ENCODE peak calls at places on chromosomes 12 and 14, in ten cellular contexts. One of them, this sample, is unnamed.

GRCh38 chr12:6534914-6535696 is 788 bp downstream of the GAPDH start:
- DNase-seq in NCI-H2171 treated with DMSO at 0.1 percent for 48 hours: peak; percentile 97
- DNase-seq in HTR-8/SVneo: peak; percentile 66
- DNase-seq in stimulated activated CD4-positive, alpha-beta T cell treated with anti-CD3 and anti-CD28 coated beads, Interleukin-2, amount 100 ng/mL, for 24 hours: peak; percentile 78
- DNase-seq in putamen: no peak
- DNase-seq in glutamatergic neuron: peak; percentile 90
- DNase-seq in kidney tubule cell: peak; percentile 84
- DNase-seq in breast epithelium: peak; percentile 63
- DNase-seq in activated CD8-positive, alpha-beta memory T cell treated with anti-CD3 and anti-CD28 coated beads, Interleukin-2, amount 50 U/mL, for 4 hours: peak; percentile 69
- DNase-seq in AG09319: no peak
- DNase-seq in this sample: peak; percentile 65

GRCh38 chr14:103056322-103057027 is 874 bp downstream of the CDC42BPB start:
- DNase-seq in breast epithelium: no peak
- DNase-seq in HTR-8/SVneo: peak; percentile 73
- DNase-seq in NCI-H2171 treated with DMSO at 0.1 percent for 48 hours: peak; percentile 50
- DNase-seq in kidney tubule cell: peak; percentile 80
- DNase-seq in stimulated activated CD4-positive, alpha-beta T cell treated with anti-CD3 and anti-CD28 coated beads, Interleukin-2, amount 100 ng/mL, for 24 hours: no peak
- DNase-seq in activated CD8-positive, alpha-beta memory T cell treated with anti-CD3 and anti-CD28 coated beads, Interleukin-2, amount 50 U/mL, for 4 hours: no peak
- DNase-seq in putamen: peak; percentile 25
- DNase-seq in glutamatergic neuron: peak; percentile 84
- DNase-seq in AG09319: no peak
- DNase-seq in this sample: peak; percentile 66

GRCh38 chr14:88326352-88327103 is 3.5 kb upstream of the KCNK10 start:
- DNase-seq in glutamatergic neuron: peak; percentile 23
- DNase-seq in breast epithelium: no peak
- DNase-seq in NCI-H2171 treated with DMSO at 0.1 percent for 48 hours: peak; percentile 21
- DNase-seq in HTR-8/SVneo: no peak
- DNase-seq in putamen: no peak
- DNase-seq in kidney tubule cell: no peak
- DNase-seq in stimulated activated CD4-positive, alpha-beta T cell treated with anti-CD3 and anti-CD28 coated beads, Interleukin-2, amount 100 ng/mL, for 24 hours: no peak
- DNase-seq in activated CD8-positive, alpha-beta memory T cell treated with anti-CD3 and anti-CD28 coated beads, Interleukin-2, amount 50 U/mL, for 4 hours: no peak
- DNase-seq in AG09319: no peak
- DNase-seq in this sample: no peak

GRCh38 chr12:123971770-123972447 is 722 bp downstream of the CCDC92 start:
- DNase-seq in breast epithelium: peak; percentile 22
- DNase-seq in activated CD8-positive, alpha-beta memory T cell treated with anti-CD3 and anti-CD28 coated beads, Interleukin-2, amount 50 U/mL, for 4 hours: peak; percentile 34
- DNase-seq in putamen: no peak
- DNase-seq in glutamatergic neuron: peak; percentile 56
- DNase-seq in NCI-H2171 treated with DMSO at 0.1 percent for 48 hours: peak; percentile 51
- DNase-seq in HTR-8/SVneo: peak; percentile 20
- DNase-seq in kidney tubule cell: peak; percentile 64
- DNase-seq in AG09319: no peak
- DNase-seq in stimulated activated CD4-positive, alpha-beta T cell treated with anti-CD3 and anti-CD28 coated beads, Interleukin-2, amount 100 ng/mL, for 24 hours: peak; percentile 41
- DNase-seq in this sample: no peak

GRCh38 chr12:65532744-65533143 is 254.3 kb downstream of the MSRB3 start:
- DNase-seq in breast epithelium: no peak
- DNase-seq in kidney tubule cell: peak; percentile 88
- DNase-seq in activated CD8-positive, alpha-beta memory T cell treated with anti-CD3 and anti-CD28 coated beads, Interleukin-2, amount 50 U/mL, for 4 hours: no peak
- DNase-seq in putamen: no peak
- DNase-seq in stimulated activated CD4-positive, alpha-beta T cell treated with anti-CD3 and anti-CD28 coated beads, Interleukin-2, amount 100 ng/mL, for 24 hours: no peak
- DNase-seq in NCI-H2171 treated with DMSO at 0.1 percent for 48 hours: no peak
- DNase-seq in AG09319: peak; percentile 44
- DNase-seq in glutamatergic neuron: peak; percentile 34
- DNase-seq in HTR-8/SVneo: peak; percentile 48
- DNase-seq in this sample: no peak

GRCh38 chr12:120332041-120332440 is 4.5 kb upstream of the PLA2G1B start:
- DNase-seq in AG09319: no peak
- DNase-seq in kidney tubule cell: no peak
- DNase-seq in stimulated activated CD4-positive, alpha-beta T cell treated with anti-CD3 and anti-CD28 coated beads, Interleukin-2, amount 100 ng/mL, for 24 hours: no peak
- DNase-seq in breast epithelium: no peak
- DNase-seq in HTR-8/SVneo: no peak
- DNase-seq in NCI-H2171 treated with DMSO at 0.1 percent for 48 hours: no peak
- DNase-seq in activated CD8-positive, alpha-beta memory T cell treated with anti-CD3 and anti-CD28 coated beads, Interleukin-2, amount 50 U/mL, for 4 hours: no peak
- DNase-seq in putamen: no peak
- DNase-seq in glutamatergic neuron: no peak
- DNase-seq in this sample: no peak

GRCh38 chr14:20807304-20807956 is 4.8 kb upstream of the RNASE1 start:
- DNase-seq in activated CD8-positive, alpha-beta memory T cell treated with anti-CD3 and anti-CD28 coated beads, Interleukin-2, amount 50 U/mL, for 4 hours: no peak
- DNase-seq in NCI-H2171 treated with DMSO at 0.1 percent for 48 hours: no peak
- DNase-seq in breast epithelium: no peak
- DNase-seq in HTR-8/SVneo: no peak
- DNase-seq in stimulated activated CD4-positive, alpha-beta T cell treated with anti-CD3 and anti-CD28 coated beads, Interleukin-2, amount 100 ng/mL, for 24 hours: no peak
- DNase-seq in putamen: no peak
- DNase-seq in kidney tubule cell: no peak
- DNase-seq in AG09319: no peak
- DNase-seq in glutamatergic neuron: no peak
- DNase-seq in this sample: no peak

GRCh38 chr14:88470542-88471440 is 84.0 kb downstream of the PTPN21 start:
- DNase-seq in breast epithelium: no peak
- DNase-seq in putamen: no peak
- DNase-seq in AG09319: no peak
- DNase-seq in NCI-H2171 treated with DMSO at 0.1 percent for 48 hours: no peak
- DNase-seq in stimulated activated CD4-positive, alpha-beta T cell treated with anti-CD3 and anti-CD28 coated beads, Interleukin-2, amount 100 ng/mL, for 24 hours: no peak
- DNase-seq in HTR-8/SVneo: no peak
- DNase-seq in activated CD8-positive, alpha-beta memory T cell treated with anti-CD3 and anti-CD28 coated beads, Interleukin-2, amount 50 U/mL, for 4 hours: no peak
- DNase-seq in glutamatergic neuron: no peak
- DNase-seq in kidney tubule cell: peak; percentile 21
- DNase-seq in this sample: no peak

GRCh38 chr12:88904705-88905104 is 324.4 kb upstream of the KITLG start:
- DNase-seq in putamen: no peak
- DNase-seq in glutamatergic neuron: no peak
- DNase-seq in kidney tubule cell: no peak
- DNase-seq in stimulated activated CD4-positive, alpha-beta T cell treated with anti-CD3 and anti-CD28 coated beads, Interleukin-2, amount 100 ng/mL, for 24 hours: no peak
- DNase-seq in activated CD8-positive, alpha-beta memory T cell treated with anti-CD3 and anti-CD28 coated beads, Interleukin-2, amount 50 U/mL, for 4 hours: no peak
- DNase-seq in NCI-H2171 treated with DMSO at 0.1 percent for 48 hours: no peak
- DNase-seq in breast epithelium: no peak
- DNase-seq in HTR-8/SVneo: no peak
- DNase-seq in AG09319: no peak
- DNase-seq in this sample: no peak

GRCh38 chr12:121779422-121779895 is 14.0 kb downstream of the RHOF start:
- DNase-seq in stimulated activated CD4-positive, alpha-beta T cell treated with anti-CD3 and anti-CD28 coated beads, Interleukin-2, amount 100 ng/mL, for 24 hours: no peak
- DNase-seq in putamen: no peak
- DNase-seq in activated CD8-positive, alpha-beta memory T cell treated with anti-CD3 and anti-CD28 coated beads, Interleukin-2, amount 50 U/mL, for 4 hours: no peak
- DNase-seq in AG09319: no peak
- DNase-seq in NCI-H2171 treated with DMSO at 0.1 percent for 48 hours: no peak
- DNase-seq in breast epithelium: no peak
- DNase-seq in kidney tubule cell: no peak
- DNase-seq in glutamatergic neuron: no peak
- DNase-seq in HTR-8/SVneo: no peak
- DNase-seq in this sample: no peak

GRCh38 chr14:54207075-54207474 is 189.7 kb upstream of the CDKN3 start:
- DNase-seq in breast epithelium: no peak
- DNase-seq in AG09319: no peak
- DNase-seq in activated CD8-positive, alpha-beta memory T cell treated with anti-CD3 and anti-CD28 coated beads, Interleukin-2, amount 50 U/mL, for 4 hours: no peak
- DNase-seq in stimulated activated CD4-positive, alpha-beta T cell treated with anti-CD3 and anti-CD28 coated beads, Interleukin-2, amount 100 ng/mL, for 24 hours: no peak
- DNase-seq in NCI-H2171 treated with DMSO at 0.1 percent for 48 hours: no peak
- DNase-seq in HTR-8/SVneo: no peak
- DNase-seq in putamen: no peak
- DNase-seq in glutamatergic neuron: no peak
- DNase-seq in kidney tubule cell: peak; percentile 31
- DNase-seq in this sample: no peak

GRCh38 chr12:128852885-128853284 is 393 bp upstream of the GLT1D1 start:
- DNase-seq in NCI-H2171 treated with DMSO at 0.1 percent for 48 hours: no peak
- DNase-seq in HTR-8/SVneo: no peak
- DNase-seq in activated CD8-positive, alpha-beta memory T cell treated with anti-CD3 and anti-CD28 coated beads, Interleukin-2, amount 50 U/mL, for 4 hours: no peak
- DNase-seq in AG09319: no peak
- DNase-seq in putamen: no peak
- DNase-seq in breast epithelium: no peak
- DNase-seq in kidney tubule cell: no peak
- DNase-seq in stimulated activated CD4-positive, alpha-beta T cell treated with anti-CD3 and anti-CD28 coated beads, Interleukin-2, amount 100 ng/mL, for 24 hours: no peak
- DNase-seq in glutamatergic neuron: no peak
- DNase-seq in this sample: no peak

GRCh38 chr14:96683575-96684289 is 113.5 kb upstream of the VRK1 start:
- DNase-seq in breast epithelium: no peak
- DNase-seq in glutamatergic neuron: no peak
- DNase-seq in HTR-8/SVneo: no peak
- DNase-seq in kidney tubule cell: peak; percentile 11
- DNase-seq in putamen: no peak
- DNase-seq in stimulated activated CD4-positive, alpha-beta T cell treated with anti-CD3 and anti-CD28 coated beads, Interleukin-2, amount 100 ng/mL, for 24 hours: no peak
- DNase-seq in NCI-H2171 treated with DMSO at 0.1 percent for 48 hours: no peak
- DNase-seq in AG09319: no peak
- DNase-seq in activated CD8-positive, alpha-beta memory T cell treated with anti-CD3 and anti-CD28 coated beads, Interleukin-2, amount 50 U/mL, for 4 hours: no peak
- DNase-seq in this sample: no peak

GRCh38 chr14:105861985-105862465 is 335.6 kb downstream of the TMEM121 start:
- DNase-seq in stimulated activated CD4-positive, alpha-beta T cell treated with anti-CD3 and anti-CD28 coated beads, Interleukin-2, amount 100 ng/mL, for 24 hours: peak; percentile 22
- DNase-seq in breast epithelium: no peak
- DNase-seq in NCI-H2171 treated with DMSO at 0.1 percent for 48 hours: peak; percentile 15
- DNase-seq in putamen: no peak
- DNase-seq in glutamatergic neuron: no peak
- DNase-seq in HTR-8/SVneo: no peak
- DNase-seq in activated CD8-positive, alpha-beta memory T cell treated with anti-CD3 and anti-CD28 coated beads, Interleukin-2, amount 50 U/mL, for 4 hours: peak; percentile 20
- DNase-seq in kidney tubule cell: no peak
- DNase-seq in AG09319: no peak
- DNase-seq in this sample: no peak

GRCh38 chr12:13175499-13175898 is 21.0 kb upstream of the EMP1 start:
- DNase-seq in stimulated activated CD4-positive, alpha-beta T cell treated with anti-CD3 and anti-CD28 coated beads, Interleukin-2, amount 100 ng/mL, for 24 hours: no peak
- DNase-seq in AG09319: no peak
- DNase-seq in kidney tubule cell: peak; percentile 88
- DNase-seq in breast epithelium: no peak
- DNase-seq in glutamatergic neuron: no peak
- DNase-seq in activated CD8-positive, alpha-beta memory T cell treated with anti-CD3 and anti-CD28 coated beads, Interleukin-2, amount 50 U/mL, for 4 hours: no peak
- DNase-seq in HTR-8/SVneo: no peak
- DNase-seq in putamen: no peak
- DNase-seq in NCI-H2171 treated with DMSO at 0.1 percent for 48 hours: no peak
- DNase-seq in this sample: no peak

GRCh38 chr12:6766651-6767300 is 613 bp downstream of the PTMS start:
- DNase-seq in breast epithelium: peak; percentile 74
- DNase-seq in kidney tubule cell: peak; percentile 79
- DNase-seq in AG09319: no peak
- DNase-seq in putamen: peak; percentile 59
- DNase-seq in glutamatergic neuron: peak; percentile 80
- DNase-seq in stimulated activated CD4-positive, alpha-beta T cell treated with anti-CD3 and anti-CD28 coated beads, Interleukin-2, amount 100 ng/mL, for 24 hours: peak; percentile 61
- DNase-seq in activated CD8-positive, alpha-beta memory T cell treated with anti-CD3 and anti-CD28 coated beads, Interleukin-2, amount 50 U/mL, for 4 hours: peak; percentile 51
- DNase-seq in NCI-H2171 treated with DMSO at 0.1 percent for 48 hours: peak; percentile 98
- DNase-seq in HTR-8/SVneo: peak; percentile 72
- DNase-seq in this sample: peak; percentile 82

GRCh38 chr12:3205742-3206519 is 128.8 kb downstream of the TSPAN9 start:
- DNase-seq in activated CD8-positive, alpha-beta memory T cell treated with anti-CD3 and anti-CD28 coated beads, Interleukin-2, amount 50 U/mL, for 4 hours: no peak
- DNase-seq in HTR-8/SVneo: no peak
- DNase-seq in glutamatergic neuron: no peak
- DNase-seq in NCI-H2171 treated with DMSO at 0.1 percent for 48 hours: no peak
- DNase-seq in putamen: no peak
- DNase-seq in AG09319: no peak
- DNase-seq in kidney tubule cell: peak; percentile 79
- DNase-seq in breast epithelium: peak; percentile 35
- DNase-seq in stimulated activated CD4-positive, alpha-beta T cell treated with anti-CD3 and anti-CD28 coated beads, Interleukin-2, amount 100 ng/mL, for 24 hours: no peak
- DNase-seq in this sample: no peak

GRCh38 chr12:89333564-89334252 is 18.6 kb downstream of the DUSP6 start:
- DNase-seq in activated CD8-positive, alpha-beta memory T cell treated with anti-CD3 and anti-CD28 coated beads, Interleukin-2, amount 50 U/mL, for 4 hours: no peak
- DNase-seq in NCI-H2171 treated with DMSO at 0.1 percent for 48 hours: no peak
- DNase-seq in stimulated activated CD4-positive, alpha-beta T cell treated with anti-CD3 and anti-CD28 coated beads, Interleukin-2, amount 100 ng/mL, for 24 hours: no peak
- DNase-seq in AG09319: no peak
- DNase-seq in glutamatergic neuron: no peak
- DNase-seq in HTR-8/SVneo: no peak
- DNase-seq in putamen: no peak
- DNase-seq in breast epithelium: no peak
- DNase-seq in kidney tubule cell: no peak
- DNase-seq in this sample: no peak

This sample was measured in frontal cortex.